ENCODE peak calls at places on chromosomes 6 and 20, in six cellular contexts. S, G, B, V, Z and Y are unnamed samples.

GRCh38 chr20:50464026-50464724 is 46.0 kb upstream of the PTPN1 start:
- DNase-seq in G (peak; percentile 82), V (no peak), B (peak; percentile 70), S (peak; percentile 32), Z (peak; percentile 52), Y (peak; percentile 49)

GRCh38 chr6:117495425-117495824 is 13.0 kb downstream of the DCBLD1 start:
- DNase-seq in G (no peak), B (no peak), V (no peak), S (no peak), Z (no peak), Y (no peak)

GRCh38 chr6:37256692-37257319 is 766 bp upstream of the TBC1D22B start:
- DNase-seq in Z (peak; percentile 54), B (peak; percentile 48), V (no peak), S (no peak), G (no peak), Y (peak; percentile 66)

GRCh38 chr20:24694727-24695528 is 225.5 kb downstream of the SYNDIG1 start:
- DNase-seq in B (no peak), G (peak; percentile 15), V (no peak), S (no peak), Z (no peak), Y (no peak)

GRCh38 chr6:11188161-11188915 is 44.1 kb downstream of the NEDD9 start:
- DNase-seq in S (no peak), V (no peak), B (no peak), G (no peak), Z (no peak), Y (peak; percentile 43)

GRCh38 chr6:34970962-34971361 is 81.9 kb downstream of the ANKS1A start:
- DNase-seq in B (peak; percentile 46), G (no peak), S (no peak), Z (no peak), V (no peak), Y (peak; percentile 85)

GRCh38 chr6:11223296-11223695 is 9.2 kb downstream of the NEDD9 start:
- DNase-seq in S (no peak), G (no peak), B (no peak), V (no peak), Z (no peak), Y (no peak)

GRCh38 chr6:10373642-10374359 is 41.1 kb downstream of the TFAP2A start:
- DNase-seq in S (no peak), B (no peak), G (no peak), Z (peak; percentile 68), V (no peak), Y (peak; percentile 9)

GRCh38 chr6:5723905-5724691 is 282.6 kb downstream of the NRN1 start:
- DNase-seq in G (no peak), S (no peak), B (no peak), Z (peak; percentile 15), V (no peak), Y (no peak)

GRCh38 chr6:97919631-97920030 is 636.6 kb upstream of the MMS22L start:
- DNase-seq in S (no peak), G (no peak), V (no peak), Z (no peak), B (no peak), Y (no peak)

GRCh38 chr20:7765221-7765620 is 175.0 kb downstream of the HAO1 start:
- DNase-seq in B (no peak), S (no peak), V (no peak), Z (no peak), G (no peak), Y (no peak)

GRCh38 chr6:135938588-135939215 is 87.2 kb downstream of the PDE7B start:
- DNase-seq in V (no peak), S (no peak), Z (peak; percentile 42), B (peak; percentile 32), G (no peak), Y (peak; percentile 43)

DNA sequence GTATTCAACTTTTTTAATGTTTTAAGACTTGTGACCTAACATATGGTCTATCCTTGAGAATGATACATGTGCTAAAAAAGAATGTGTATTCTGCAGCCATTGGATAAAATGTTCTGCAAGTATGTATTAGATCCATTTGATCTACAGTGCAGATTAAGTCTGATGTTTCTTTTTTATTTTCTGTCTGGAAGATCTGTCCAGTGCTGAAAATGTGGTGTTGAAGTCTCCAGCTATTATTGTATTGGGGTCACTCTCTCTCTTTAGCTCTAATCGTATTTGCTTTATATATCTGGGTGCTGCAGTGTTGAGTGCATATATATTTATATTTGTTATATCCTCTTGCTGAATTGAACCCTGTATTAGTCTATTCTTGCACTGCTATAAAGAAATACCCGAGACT is 44.2 kb upstream of the TRIM39 start:
- DNase-seq in S (no peak), V (no peak), G (no peak), B (no peak), Z (no peak), Y (no peak)
- H3K9me3 ChIP-seq in S (peaks cover 67% of the 10 kb centered on the region), V (peaks cover 85% of the 10 kb centered on the region), G (peaks cover 37% of the 10 kb centered on the region), B (peaks cover 81% of the 10 kb centered on the region), Z (peaks cover 10% of the 10 kb centered on the region), Y (peaks cover 34% of the 10 kb centered on the region)

DNA sequence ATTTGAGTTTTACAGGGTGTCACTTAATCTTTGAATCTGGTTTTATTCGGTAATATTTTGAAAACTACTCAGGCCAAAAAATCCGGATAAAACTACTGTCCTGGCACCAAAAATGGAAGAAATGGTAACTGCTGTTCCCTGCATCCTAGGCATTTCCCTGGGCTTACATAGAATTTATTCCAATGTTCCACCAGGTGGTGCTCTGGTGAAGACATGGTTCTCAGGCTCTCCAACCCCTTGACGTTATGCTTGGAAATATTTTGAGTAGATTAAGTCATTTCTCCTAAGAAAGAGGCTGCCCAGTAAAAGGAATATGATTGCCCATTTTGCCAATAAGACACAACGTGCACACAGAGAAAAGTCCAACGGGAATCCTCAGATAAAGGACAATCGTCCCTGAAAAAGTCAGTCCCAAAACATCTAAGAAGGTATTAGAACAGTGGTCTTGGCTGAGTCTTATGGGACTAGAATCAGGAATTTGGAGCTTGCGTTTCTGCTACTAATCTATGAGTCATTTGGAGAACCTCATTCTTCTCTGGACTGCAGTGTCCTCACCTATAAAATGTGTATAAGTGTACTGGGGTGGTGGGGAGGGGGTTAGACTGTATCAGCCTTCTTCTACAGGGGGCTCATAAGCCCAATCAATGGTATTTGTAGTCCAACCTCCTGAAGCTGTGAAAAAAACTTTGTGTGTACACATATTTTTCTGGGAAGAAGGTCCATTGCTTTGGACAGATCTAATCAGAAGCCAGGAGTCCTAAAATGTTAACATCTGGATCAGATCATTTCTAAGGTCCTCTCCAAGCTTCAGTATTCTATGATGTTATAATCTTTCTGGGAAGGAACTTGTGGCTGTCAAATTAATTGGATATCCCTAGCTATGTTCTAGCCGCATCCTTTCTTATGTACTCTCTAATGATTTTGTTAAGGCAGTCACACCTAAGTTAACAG is 131.0 kb upstream of the BMP2 start:
- DNase-seq in S (peak; percentile 12), Z (peak; percentile 15), V (no peak), B (peak; percentile 82), G (no peak), Y (peak; percentile 69)
- H4K8ac ChIP-seq in S (no peak overlapping the region), Z (no peak overlapping the region), V (no peak overlapping the region), B (no peak overlapping the region), G (no peak overlapping the region), Y (no peak overlapping the region)

DNA sequence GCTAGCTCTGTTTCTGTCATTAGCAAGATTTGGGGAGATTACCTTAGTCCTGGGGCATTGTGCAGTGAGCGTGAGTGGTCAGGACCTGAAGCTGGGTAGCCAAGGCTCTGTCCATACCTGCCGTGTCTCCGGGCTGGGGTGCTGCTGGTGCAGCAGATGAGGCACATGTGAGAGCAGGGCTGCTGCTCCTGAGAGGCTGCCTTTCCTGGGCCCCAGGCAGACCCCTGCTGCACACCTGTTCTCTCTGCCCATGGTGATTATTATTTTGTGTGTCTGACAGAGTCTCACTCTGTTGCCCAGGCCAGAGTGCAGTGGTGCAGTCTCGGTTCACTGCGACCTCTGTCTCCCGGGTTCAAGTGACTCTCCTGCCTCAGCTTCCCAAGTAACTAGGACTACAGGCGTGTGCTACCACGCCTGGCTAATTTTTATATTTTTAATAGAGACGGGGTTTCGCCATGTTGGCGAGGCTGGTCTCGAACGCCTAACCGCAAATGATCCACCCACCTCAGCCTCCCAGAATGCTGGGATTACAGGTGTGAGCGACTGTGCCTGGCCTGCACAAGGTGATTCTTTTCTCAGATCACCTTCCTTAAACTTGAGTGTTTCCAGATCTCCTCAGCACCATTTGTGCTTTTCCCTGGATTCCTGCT is 36.8 kb upstream of the IRF4 start:
- DNase-seq in G (no peak), Z (no peak), V (no peak), S (no peak), B (no peak), Y (no peak)
- H3K9me3 ChIP-seq in G (peaks cover 68% of the 10 kb centered on the region), Z (peaks cover 65% of the 10 kb centered on the region), V (peaks cover 57% of the 10 kb centered on the region), S (no peaks in the 10 kb centered on the region), B (no peaks in the 10 kb centered on the region), Y (peaks cover 10% of the 10 kb centered on the region)

GRCh38 chr20:2480381-2480780 is 9.8 kb upstream of the SNRPB start:
- DNase-seq in V (no peak), Z (no peak), S (no peak), G (no peak), B (no peak), Y (no peak)

GRCh38 chr20:2483504-2483903 is 12.9 kb upstream of the SNRPB start:
- DNase-seq in G (no peak), Z (no peak), B (no peak), V (no peak), S (no peak), Y (no peak)

GRCh38 chr20:2485662-2486061 is 15.1 kb upstream of the SNRPB start:
- DNase-seq in B (no peak), V (no peak), Z (no peak), S (no peak), G (no peak), Y (no peak)

GRCh38 chr20:2485080-2485479 is 14.5 kb upstream of the SNRPB start:
- DNase-seq in Z (no peak), S (no peak), V (no peak), B (no peak), G (no peak), Y (no peak)
- H4K8ac ChIP-seq in Z (no peak overlapping the region), S (no peak overlapping the region), V (no peak overlapping the region), B (no peak overlapping the region), G (no peak overlapping the region), Y (no peak overlapping the region)

GRCh38 chr20:57867181-57867803 is 157.5 kb upstream of the PMEPA1 start:
- DNase-seq in S (no peak), V (no peak), G (no peak), Z (no peak), B (no peak), Y (no peak)

GRCh38 chr20:57866250-57867106 is 156.7 kb upstream of the PMEPA1 start:
- DNase-seq in G (no peak), V (no peak), B (no peak), Z (no peak), S (no peak), Y (no peak)

GRCh38 chr20:57867807-57868206 is 158.0 kb upstream of the PMEPA1 start:
- DNase-seq in Z (no peak), V (no peak), G (no peak), B (no peak), S (no peak), Y (no peak)

GRCh38 chr20:57868310-57868709 is 158.5 kb upstream of the PMEPA1 start:
- DNase-seq in S (no peak), V (no peak), Z (no peak), B (no peak), G (no peak), Y (no peak)

DNA sequence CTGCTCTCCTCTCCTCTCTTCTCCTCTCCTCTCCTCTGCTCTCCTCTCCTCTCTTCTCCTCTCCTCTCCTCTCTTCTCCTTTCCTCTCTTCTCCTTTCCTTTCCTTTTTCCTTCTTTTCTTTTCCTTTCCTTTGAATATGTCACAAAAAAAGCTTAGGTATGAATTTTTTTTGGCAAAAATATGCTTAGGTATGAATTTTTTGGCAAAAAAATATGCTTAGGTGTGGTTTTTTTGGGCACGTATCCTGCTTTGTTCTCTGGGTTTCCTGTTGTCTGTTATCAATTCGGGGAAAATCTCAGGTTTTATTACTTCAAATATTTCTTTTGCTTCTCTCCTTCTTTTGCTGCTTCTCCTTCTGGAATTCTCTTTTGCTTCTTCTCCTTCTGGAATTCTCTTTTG is 155.5 kb upstream of the PMEPA1 start:
- DNase-seq in S (no peak), G (no peak), B (no peak), V (no peak), Z (no peak), Y (no peak)
- H3K9me3 ChIP-seq in S (no peaks in the 10 kb centered on the region), G (no peaks in the 10 kb centered on the region), B (no peaks in the 10 kb centered on the region), V (no peaks in the 10 kb centered on the region), Z (no peaks in the 10 kb centered on the region), Y (no peaks in the 10 kb centered on the region)